ENCODE peak calls at places on chromosomes 12 and 14, in four cellular contexts. Z is lung, O is tibial nerve, G is dorsolateral prefrontal cortex. I is an unnamed sample.

GRCh38 chr12:64029013-64029857 is 184.7 kb downstream of the SRGAP1 start:
- DNase-seq in Z (no peak), O (no peak), G (no peak), I (peak)

GRCh38 chr14:54691525-54692260 is 124.8 kb downstream of the SAMD4A start:
- DNase-seq in Z (peak), O (peak), G (peak), I (peak)

GRCh38 chr12:267581-268482 is 5.2 kb upstream of the SLC6A13 start:
- DNase-seq in Z (no peak), O (no peak), G (peak), I (no peak)

GRCh38 chr12:93786669-93787397 is 109.7 kb downstream of the CRADD start:
- DNase-seq in Z (no peak), O (no peak), G (no peak), I (peak)

GRCh38 chr12:98503343-98503592 is 12.1 kb upstream of the TMPO start:
- DNase-seq in Z (peak), O (peak), G (peak), I (peak)

GRCh38 chr12:24838531-24838950 is 110.4 kb downstream of the BCAT1 start:
- DNase-seq in Z (no peak), O (peak), G (no peak), I (peak)

GRCh38 chr12:101566318-101566717 is 28.5 kb upstream of the MYBPC1 start:
- DNase-seq in Z (no peak), O (no peak), G (no peak), I (no peak)

GRCh38 chr14:69043598-69044267 is 64.6 kb upstream of the ACTN1 start:
- DNase-seq in Z (no peak), O (no peak), G (no peak), I (peak)

GRCh38 chr12:103626498-103626897 is 39.4 kb downstream of the STAB2 start:
- DNase-seq in Z (no peak), O (peak), G (peak), I (peak)

GRCh38 chr12:913919-914718 is 35.4 kb downstream of the RAD52 start:
- DNase-seq in Z (no peak), O (no peak), G (no peak), I (peak)

DNA sequence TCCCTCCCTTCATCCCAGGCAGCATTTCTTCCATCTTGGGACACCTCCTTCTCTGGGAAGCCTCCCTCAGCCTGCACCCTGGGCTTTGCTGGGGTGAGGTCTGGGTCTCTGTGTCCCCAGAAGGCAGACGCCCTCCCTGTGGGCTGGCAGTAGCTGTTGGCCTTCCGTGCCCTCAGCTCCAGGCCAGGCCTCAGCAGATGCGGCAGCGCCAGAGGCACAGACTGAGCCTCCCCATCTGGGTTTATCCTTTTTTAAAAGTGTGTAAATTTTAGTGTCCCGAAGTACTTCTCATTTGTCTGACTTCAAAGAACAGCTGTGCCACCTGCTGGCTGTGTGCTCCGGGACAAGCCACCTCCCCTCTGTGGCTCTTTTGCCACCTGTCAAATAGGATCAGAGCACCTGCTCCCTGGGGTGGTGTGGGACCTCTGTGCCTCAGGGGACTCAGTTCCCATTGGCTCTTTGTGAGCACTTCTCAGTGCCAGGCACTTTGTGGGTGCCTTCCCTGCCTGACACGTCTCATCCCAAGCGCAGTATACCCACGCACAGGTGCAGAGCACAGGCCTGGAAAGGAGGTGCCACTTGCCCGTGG is 11.1 kb downstream of the EXOC3L4 start:
- DNase-seq in Z (no peak), O (no peak), G (no peak), I (no peak)
- TF ChIP-seq CTCF in Z (no peak), O (no peak), G (no peak), I (no peak)

DNA sequence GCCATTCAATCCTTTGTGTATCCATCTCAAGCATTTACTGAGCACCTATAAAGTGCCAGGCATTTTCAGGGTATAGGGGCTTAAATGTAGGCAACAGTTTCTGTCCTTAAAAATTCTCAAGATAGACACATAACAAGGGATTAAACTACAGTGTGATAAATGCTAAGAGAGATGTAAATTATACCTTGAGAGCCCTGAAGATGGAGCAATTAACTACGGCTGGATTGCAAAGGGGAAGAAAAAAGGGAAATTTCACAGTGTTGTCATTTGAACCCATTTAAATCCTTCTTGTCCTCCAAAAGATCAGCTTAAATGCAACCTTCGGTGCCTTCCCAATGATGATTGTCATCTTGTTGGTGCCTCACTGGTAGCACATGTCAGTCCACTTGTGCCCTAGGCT is 11.5 kb upstream of the IL26 start:
- DNase-seq in Z (no peak), O (no peak), G (no peak), I (no peak)
- TF ChIP-seq CTCF in Z (no peak), O (no peak), G (no peak), I (peak)

GRCh38 chr12:42296503-42297109 is 29.3 kb downstream of the ZCRB1 start:
- DNase-seq in Z (no peak), O (no peak), G (no peak), I (peak)
- TF ChIP-seq CTCF in Z (no peak), O (no peak), G (no peak), I (peak)

GRCh38 chr14:61250063-61250462 is 31.1 kb downstream of the TMEM30B start:
- DNase-seq in Z (no peak), O (no peak), G (no peak), I (no peak)

GRCh38 chr14:61252354-61253063 is 28.6 kb downstream of the TMEM30B start:
- DNase-seq in Z (peak), O (peak), G (peak), I (peak)

GRCh38 chr14:61254803-61255526 is 26.2 kb downstream of the TMEM30B start:
- DNase-seq in Z (no peak), O (no peak), G (no peak), I (no peak)

GRCh38 chr14:61255968-61256367 is 25.2 kb downstream of the TMEM30B start:
- DNase-seq in Z (no peak), O (no peak), G (no peak), I (no peak)

GRCh38 chr14:61253064-61253753 is 27.9 kb downstream of the TMEM30B start:
- DNase-seq in Z (no peak), O (no peak), G (no peak), I (no peak)
- TF ChIP-seq CTCF in Z (no peak), O (no peak), G (peak), I (no peak)

GRCh38 chr14:75188520-75189267 is 12.3 kb upstream of the TMED10 start:
- DNase-seq in Z (peak), O (no peak), G (no peak), I (no peak)
- TF ChIP-seq CTCF in Z (no peak), O (no peak), G (no peak), I (no peak)

GRCh38 chr12:28855761-28856160 is 293.3 kb upstream of the FAR2 start:
- DNase-seq in Z (no peak), O (no peak), G (no peak), I (no peak)
- TF ChIP-seq CTCF in Z (no peak), O (no peak), G (no peak), I (no peak)